ENCODE peak calls at places on chromosomes 6 and 20, in six cellular contexts. W, P, G, J, M and F are unnamed samples.

GRCh38 chr20:23497458-23498026 is 6.6 kb downstream of the CST8 start:
- DNase-seq in J (no peak), G (no peak), P (no peak), W (no peak), M (no peak), F (no peak)

GRCh38 chr20:17655865-17656489 is 26.1 kb downstream of the RRBP1 start:
- DNase-seq in M (no peak), W (no peak), P (no peak), G (no peak), J (peak), F (no peak)

GRCh38 chr20:45354423-45355208 is 6.4 kb upstream of the SDC4 start:
- DNase-seq in M (no peak), P (no peak), W (no peak), G (no peak), J (no peak), F (no peak)

GRCh38 chr6:71419954-71420692 is 131.5 kb downstream of the OGFRL1 start:
- DNase-seq in W (no peak), G (no peak), J (peak), M (peak), P (no peak), F (no peak)

GRCh38 chr6:139955366-139956155 is 581.1 kb upstream of the CITED2 start:
- DNase-seq in M (no peak), G (no peak), P (no peak), J (no peak), W (no peak), F (peak)

GRCh38 chr6:67131827-67132226 is 1424.8 kb upstream of the EYS start:
- DNase-seq in W (no peak), M (no peak), J (no peak), G (no peak), P (no peak), F (no peak)

GRCh38 chr6:7267071-7267470 is 45.9 kb downstream of the SSR1 start:
- DNase-seq in P (no peak), G (no peak), J (no peak), W (no peak), M (no peak), F (no peak)

GRCh38 chr20:46308258-46309157 is at the start of gene CDH22:
- DNase-seq in G (no peak), J (peak), W (peak), P (peak), M (peak), F (peak)

GRCh38 chr6:41355952-41356351 is 20.5 kb downstream of the NCR2 start:
- DNase-seq in P (no peak), J (no peak), M (no peak), W (no peak), G (no peak), F (no peak)

GRCh38 chr6:119259027-119259426 is 90.5 kb downstream of the MAN1A1 start:
- DNase-seq in G (peak), P (no peak), M (no peak), J (peak), W (peak), F (peak)

GRCh38 chr6:35251949-35252348 is 7.6 kb upstream of the ZNF76 start:
- DNase-seq in G (no peak), W (no peak), P (no peak), M (no peak), J (no peak), F (no peak)

GRCh38 chr20:62117658-62118057 is 4.6 kb upstream of the LSM14B start:
- DNase-seq in J (no peak), M (no peak), P (peak), W (no peak), G (no peak), F (no peak)

GRCh38 chr6:169145991-169146501 is 107.6 kb downstream of the THBS2 start:
- DNase-seq in M (no peak), W (peak), P (no peak), J (no peak), G (no peak), F (no peak)

GRCh38 chr6:13725570-13725969 is 13.9 kb upstream of the RANBP9 start:
- DNase-seq in G (peak), W (peak), J (no peak), M (no peak), P (peak), F (no peak)

GRCh38 chr6:37868447-37868825 is 48.9 kb downstream of the ZFAND3 start:
- DNase-seq in W (no peak), G (no peak), M (no peak), J (peak), P (no peak), F (no peak)

GRCh38 chr6:156589281-156589680 is 187.9 kb upstream of the ARID1B start:
- DNase-seq in W (peak), P (no peak), G (peak), J (no peak), M (no peak), F (no peak)

GRCh38 chr6:162306616-162307015 is 420.9 kb downstream of the PRKN start:
- DNase-seq in W (no peak), J (no peak), P (no peak), G (no peak), M (no peak), F (no peak)

GRCh38 chr6:145031001-145031400 is 704.3 kb downstream of the EPM2A start:
- DNase-seq in J (no peak), G (no peak), W (no peak), M (no peak), P (no peak), F (no peak)

GRCh38 chr20:1319462-1319861 is 9.5 kb downstream of the SDCBP2 start:
- DNase-seq in M (no peak), W (no peak), J (no peak), G (no peak), P (no peak), F (no peak)

GRCh38 chr6:41392249-41392648 is 56.8 kb downstream of the NCR2 start:
- DNase-seq in G (no peak), W (no peak), P (no peak), J (no peak), M (no peak), F (no peak)

GRCh38 chr6:148405893-148406292 is 63.3 kb downstream of the SASH1 start:
- DNase-seq in G (no peak), P (no peak), W (no peak), M (no peak), J (no peak), F (no peak)

GRCh38 chr6:30101939-30102700 is 10.8 kb downstream of the TRIM31 start:
- DNase-seq in W (peak), P (peak), M (peak), G (peak), J (peak), F (peak)